ENCODE peak calls at places on chromosomes 7 and 10, in seven cellular contexts. E is IMR-90, W is mesenchymal stem cell, O is H1, F is mesendoderm, N is H9, T is trophoblast cell. Q is an unnamed sample.

GRCh38 chr7:6146666-6147065 is 115.5 kb downstream of the ANKRD61 start:
- DNase-seq in E (no peak), W (no peak), O (no peak), F (no peak), N (no peak), T (no peak), Q (no peak)

GRCh38 chr10:132965411-132966057 is 23.2 kb upstream of the CFAP46 start:
- DNase-seq in E (no peak), W (no peak), O (no peak), F (peak), N (no peak), T (no peak), Q (no peak)

GRCh38 chr7:65912220-65912619 is 39.3 kb downstream of the VKORC1L1 start:
- DNase-seq in E (no peak), W (no peak), O (no peak), F (no peak), N (no peak), T (no peak), Q (no peak)

GRCh38 chr7:138243430-138243829 is 167.2 kb downstream of the AKR1D1 start:
- DNase-seq in E (no peak), W (peak), O (peak), F (peak), N (peak), T (peak), Q (peak)

GRCh38 chr10:53904506-53905241 is 896.4 kb downstream of the PCDH15 start:
- DNase-seq in E (no peak), W (no peak), O (no peak), F (no peak), N (no peak), T (no peak), Q (no peak)

GRCh38 chr10:130740788-130741785 is 570.4 kb downstream of the TCERG1L start:
- DNase-seq in E (no peak), W (no peak), O (no peak), F (no peak), N (no peak), T (no peak), Q (no peak)

GRCh38 chr10:111784936-111785465 is 398.6 kb downstream of the GPAM start:
- DNase-seq in E (no peak), W (no peak), O (no peak), F (no peak), N (no peak), T (no peak), Q (no peak)

GRCh38 chr10:116403740-116404250 is 23.9 kb upstream of the PNLIPRP3 start:
- DNase-seq in E (no peak), W (no peak), O (no peak), F (peak), N (no peak), T (no peak), Q (no peak)

GRCh38 chr7:149494738-149495368 is 2.8 kb downstream of the ZNF746 start:
- DNase-seq in E (peak), W (peak), O (no peak), F (no peak), N (no peak), T (peak), Q (no peak)

GRCh38 chr7:133112335-133112734 is 30.4 kb upstream of the CHCHD3 start:
- DNase-seq in E (no peak), W (no peak), O (no peak), F (no peak), N (no peak), T (no peak), Q (no peak)

GRCh38 chr7:3861371-3861770 is 560.3 kb downstream of the SDK1 start:
- DNase-seq in E (peak), W (peak), O (no peak), F (no peak), N (no peak), T (no peak), Q (no peak)

GRCh38 chr7:106205621-106206222 is 79.1 kb downstream of the NAMPT start:
- DNase-seq in E (peak), W (peak), O (no peak), F (no peak), N (no peak), T (no peak), Q (no peak)

GRCh38 chr10:104416851-104417250 is 63.2 kb downstream of the CFAP58 start:
- DNase-seq in E (no peak), W (no peak), O (no peak), F (peak), N (no peak), T (no peak), Q (no peak)

GRCh38 chr7:144109283-144109682 is at the start of gene OR2A2:
- DNase-seq in E (no peak), W (no peak), O (no peak), F (no peak), N (no peak), T (no peak), Q (no peak)
- H2AK5ac ChIP-seq in E (no peak), W (no peak), O (no peak), F (no peak), N (no peak), T (no peak), Q (no peak)

GRCh38 chr10:72310241-72310633 is 36.5 kb downstream of the DDIT4 start:
- DNase-seq in E (no peak), W (no peak), O (no peak), F (peak), N (peak), T (peak), Q (no peak)
- H3K23ac ChIP-seq in E (no peak), W (no peak), O (no peak), F (no peak), N (no peak), T (no peak), Q (no peak)

GRCh38 chr10:127535802-127536515 is 13.2 kb upstream of the NPS start:
- DNase-seq in E (no peak), W (no peak), O (no peak), F (no peak), N (no peak), T (no peak), Q (no peak)

GRCh38 chr10:127534511-127534910 is 14.6 kb upstream of the NPS start:
- DNase-seq in E (no peak), W (no peak), O (no peak), F (no peak), N (no peak), T (no peak), Q (no peak)

GRCh38 chr10:127532659-127533058 is 16.4 kb upstream of the NPS start:
- DNase-seq in E (no peak), W (no peak), O (no peak), F (no peak), N (no peak), T (no peak), Q (no peak)

GRCh38 chr10:127532193-127532592 is 16.9 kb upstream of the NPS start:
- DNase-seq in E (no peak), W (no peak), O (no peak), F (no peak), N (no peak), T (no peak), Q (no peak)

DNA sequence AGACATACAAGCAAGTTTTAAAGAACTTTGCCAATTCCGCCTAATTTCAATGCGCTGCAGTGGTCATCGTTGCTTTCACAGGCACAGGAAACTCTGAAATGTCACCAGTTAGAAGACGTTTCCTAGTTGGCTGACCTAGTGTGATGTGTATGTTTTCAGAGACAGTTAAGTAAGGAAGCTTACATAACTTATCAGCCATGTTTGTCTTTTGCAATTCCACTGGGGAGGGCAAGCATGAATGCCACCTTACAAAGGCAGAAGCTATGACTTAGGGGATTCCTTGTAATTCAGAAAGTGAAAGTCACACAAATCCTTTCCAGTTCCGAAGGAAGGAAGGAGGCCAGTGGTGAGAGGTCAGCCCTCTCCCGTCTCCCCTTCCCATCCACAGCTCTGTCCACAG is 15.0 kb upstream of the NPS start:
- DNase-seq in E (no peak), W (no peak), O (no peak), F (no peak), N (no peak), T (no peak), Q (no peak)
- H2AK5ac ChIP-seq in E (no peak), W (no peak), O (no peak), F (no peak), N (no peak), T (no peak), Q (no peak)

DNA sequence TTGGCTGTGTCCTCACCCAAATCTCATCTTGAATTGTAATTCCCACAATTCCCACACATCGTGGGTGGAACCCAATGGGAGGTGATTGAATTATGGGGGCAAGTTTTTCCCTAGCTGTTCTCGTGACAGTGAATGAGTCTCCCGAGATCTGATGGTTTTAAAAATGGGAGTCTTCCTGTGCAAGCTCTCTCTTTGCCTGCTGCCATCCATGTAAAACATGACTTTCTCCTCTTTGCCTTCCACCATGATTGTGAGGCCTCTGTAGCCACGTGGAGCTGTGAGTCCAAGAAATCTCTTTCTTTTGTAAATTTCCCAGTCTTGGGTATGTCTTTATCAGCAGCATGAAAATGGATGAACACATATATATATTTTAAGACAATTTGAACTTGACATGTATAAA is 285.4 kb downstream of the BAMBI start:
- DNase-seq in E (no peak), W (no peak), O (no peak), F (no peak), N (no peak), T (no peak), Q (no peak)
- H3K23ac ChIP-seq in E (no peak), W (no peak), O (no peak), F (no peak), N (no peak), T (no peak), Q (no peak)

DNA sequence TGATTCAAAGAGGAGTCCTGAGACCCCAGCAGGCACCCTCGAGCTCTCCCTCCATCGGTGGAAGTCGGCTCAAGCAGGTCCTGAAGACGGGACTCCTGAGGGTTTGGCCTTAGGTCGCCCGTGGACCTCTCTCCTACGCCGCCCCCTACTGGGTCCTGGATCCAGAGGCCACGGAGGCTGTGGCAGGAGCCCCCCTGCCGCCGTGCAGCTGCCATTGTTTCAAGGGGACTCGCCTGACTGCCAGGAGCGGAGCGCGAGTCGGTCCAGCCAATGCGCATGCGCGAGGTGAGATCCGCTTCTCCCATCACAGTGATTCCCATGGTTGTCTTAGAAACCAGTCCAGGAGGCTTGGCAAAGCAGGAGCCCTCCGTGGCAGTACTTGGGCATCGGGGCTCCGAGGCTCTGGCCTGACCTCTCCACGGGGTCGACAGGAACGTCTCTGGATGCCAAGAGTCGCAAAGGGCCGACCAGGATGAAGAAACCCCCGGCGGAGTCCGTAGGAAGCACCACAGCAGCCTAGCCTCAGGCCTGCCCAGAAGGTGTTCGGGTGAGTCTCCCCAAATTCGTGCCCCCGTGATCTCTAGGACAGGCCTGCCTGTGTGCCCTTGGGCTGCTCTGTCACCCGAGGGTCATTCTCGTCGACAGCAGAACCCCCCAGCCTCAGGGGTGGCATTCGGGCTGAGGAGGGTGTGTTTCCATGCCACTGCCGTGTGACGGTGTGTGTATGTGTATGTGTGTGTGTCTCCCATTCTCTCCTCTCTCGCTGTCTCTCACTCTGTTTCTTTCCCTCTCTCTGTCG is 322.3 kb downstream of the ZNF716 start:
- DNase-seq in E (no peak), W (no peak), O (no peak), F (no peak), N (no peak), T (no peak), Q (no peak)
- H2AK5ac ChIP-seq in E (no peak), W (no peak), O (no peak), F (no peak), N (no peak), T (no peak), Q (no peak)